ENCODE peak calls at places on chromosome 14, in six cellular contexts. E, Y, Z, D, Q and T are unnamed samples.

GRCh38 chr14:21680072-21680471 is 6.5 kb upstream of the OR4E1 start:
- DNase-seq in E (peak), Y (no peak), Z (peak), D (no peak), Q (no peak), T (no peak)

GRCh38 chr14:75240781-75241180 is 37.8 kb upstream of the FOS start:
- DNase-seq in E (no peak), Y (no peak), Z (no peak), D (no peak), Q (no peak), T (no peak)

GRCh38 chr14:89178802-89179201 is 238.2 kb downstream of the FOXN3 start:
- DNase-seq in E (peak), Y (no peak), Z (peak), D (no peak), Q (no peak), T (peak)

GRCh38 chr14:92694807-92695206 is 53.6 kb downstream of the LGMN start:
- DNase-seq in E (no peak), Y (no peak), Z (no peak), D (no peak), Q (no peak), T (no peak)

GRCh38 chr14:23123419-23123818 is 4.4 kb upstream of the CEBPE start:
- DNase-seq in E (no peak), Y (no peak), Z (no peak), D (no peak), Q (no peak), T (no peak)

GRCh38 chr14:23354990-23355389 is 2.3 kb upstream of the SLC22A17 start:
- DNase-seq in E (no peak), Y (no peak), Z (no peak), D (no peak), Q (no peak), T (no peak)

GRCh38 chr14:65234752-65235361 is 132.5 kb upstream of the MAX start:
- DNase-seq in E (no peak), Y (no peak), Z (no peak), D (no peak), Q (no peak), T (no peak)

GRCh38 chr14:99226687-99227086 is 45.3 kb downstream of the BCL11B start:
- DNase-seq in E (no peak), Y (no peak), Z (no peak), D (no peak), Q (no peak), T (no peak)

GRCh38 chr14:65237956-65238355 is 135.6 kb upstream of the MAX start:
- DNase-seq in E (no peak), Y (no peak), Z (no peak), D (no peak), Q (no peak), T (no peak)

GRCh38 chr14:57889245-57889644 is 23.4 kb upstream of the SLC35F4 start:
- DNase-seq in E (peak), Y (no peak), Z (peak), D (no peak), Q (no peak), T (no peak)

GRCh38 chr14:98951521-98952152 is 320.4 kb downstream of the BCL11B start:
- DNase-seq in E (no peak), Y (no peak), Z (no peak), D (no peak), Q (no peak), T (no peak)

GRCh38 chr14:100529561-100530031 is 57.6 kb downstream of the BEGAIN start:
- DNase-seq in E (no peak), Y (peak), Z (no peak), D (no peak), Q (no peak), T (no peak)

GRCh38 chr14:92968291-92969020 is 45.5 kb downstream of the CHGA start:
- DNase-seq in E (no peak), Y (no peak), Z (no peak), D (no peak), Q (no peak), T (no peak)

GRCh38 chr14:87874676-87875075 is 118.3 kb downstream of the GALC start:
- DNase-seq in E (no peak), Y (no peak), Z (no peak), D (no peak), Q (no peak), T (no peak)

GRCh38 chr14:37081220-37081619 is 91.2 kb downstream of the SLC25A21 start:
- DNase-seq in E (peak), Y (no peak), Z (peak), D (no peak), Q (no peak), T (no peak)

GRCh38 chr14:34051966-34052657 is 101.2 kb upstream of the EGLN3 start:
- DNase-seq in E (peak), Y (peak), Z (peak), D (no peak), Q (peak), T (no peak)

GRCh38 chr14:100341301-100342031 is 18.3 kb downstream of the SLC25A47 start:
- DNase-seq in E (peak), Y (no peak), Z (peak), D (peak), Q (peak), T (peak)

GRCh38 chr14:94403312-94403711 is 14.9 kb upstream of the SERPINA1 start:
- DNase-seq in E (no peak), Y (no peak), Z (no peak), D (no peak), Q (no peak), T (no peak)

GRCh38 chr14:60381909-60382308 is 104.0 kb downstream of the C14orf39 start:
- DNase-seq in E (no peak), Y (no peak), Z (no peak), D (no peak), Q (no peak), T (no peak)

GRCh38 chr14:39218171-39218769 is 15.4 kb upstream of the MIA2 start:
- DNase-seq in E (peak), Y (no peak), Z (peak), D (no peak), Q (peak), T (no peak)

GRCh38 chr14:100145682-100146464 is 13.6 kb downstream of the DEGS2 start:
- DNase-seq in E (no peak), Y (no peak), Z (no peak), D (no peak), Q (no peak), T (no peak)

GRCh38 chr14:79820866-79821535 is 390.3 kb downstream of the DIO2 start:
- DNase-seq in E (no peak), Y (no peak), Z (no peak), D (no peak), Q (no peak), T (no peak)

GRCh38 chr14:96246535-96246839 is 9.5 kb upstream of the BDKRB1 start:
- DNase-seq in E (peak), Y (no peak), Z (peak), D (no peak), Q (peak), T (peak)

GRCh38 chr14:105475916-105476845 is 1.6 kb downstream of the CRIP2 start:
- DNase-seq in E (no peak), Y (no peak), Z (peak), D (no peak), Q (no peak), T (no peak)

GRCh38 chr14:74065746-74066575 is 18.3 kb downstream of the ALDH6A1 start:
- DNase-seq in E (peak), Y (no peak), Z (no peak), D (no peak), Q (no peak), T (no peak)

GRCh38 chr14:81386379-81386778 is 13.7 kb downstream of the STON2 start:
- DNase-seq in E (no peak), Y (no peak), Z (no peak), D (no peak), Q (no peak), T (no peak)

GRCh38 chr14:81172881-81173280 is 47.9 kb downstream of the GTF2A1 start:
- DNase-seq in E (peak), Y (no peak), Z (no peak), D (no peak), Q (no peak), T (no peak)

GRCh38 chr14:99270491-99271287 is 1.3 kb downstream of the BCL11B start:
- DNase-seq in E (no peak), Y (peak), Z (no peak), D (no peak), Q (no peak), T (no peak)

GRCh38 chr14:64649383-64649998 is 54.7 kb upstream of the PLEKHG3 start:
- DNase-seq in E (peak), Y (no peak), Z (peak), D (no peak), Q (no peak), T (no peak)

GRCh38 chr14:101228949-101229541 is 325.5 kb upstream of the RTL1 start:
- DNase-seq in E (no peak), Y (peak), Z (no peak), D (peak), Q (peak), T (no peak)

GRCh38 chr14:104221636-104222375 is 83.4 kb downstream of the KIF26A start:
- DNase-seq in E (no peak), Y (no peak), Z (no peak), D (no peak), Q (no peak), T (no peak)

GRCh38 chr14:24013654-24014514 is 25.2 kb downstream of the DHRS4L2 start:
- DNase-seq in E (peak), Y (peak), Z (peak), D (no peak), Q (peak), T (no peak)

GRCh38 chr14:58059121-58059520 is 92.9 kb downstream of the ARMH4 start:
- DNase-seq in E (no peak), Y (no peak), Z (no peak), D (no peak), Q (no peak), T (no peak)

GRCh38 chr14:25132734-25133422 is 82.9 kb upstream of the STXBP6 start:
- DNase-seq in E (peak), Y (peak), Z (peak), D (no peak), Q (peak), T (no peak)

GRCh38 chr14:28406181-28406580 is 360.4 kb upstream of the FOXG1 start:
- DNase-seq in E (peak), Y (no peak), Z (peak), D (no peak), Q (no peak), T (no peak)

GRCh38 chr14:72851660-72852059 is 42.2 kb downstream of the DPF3 start:
- DNase-seq in E (no peak), Y (no peak), Z (no peak), D (no peak), Q (no peak), T (no peak)

GRCh38 chr14:92109490-92109889 is 3.1 kb upstream of the ATXN3 start:
- DNase-seq in E (no peak), Y (no peak), Z (no peak), D (no peak), Q (no peak), T (no peak)

GRCh38 chr14:40870252-40870651 is 736.4 kb upstream of the LRFN5 start:
- DNase-seq in E (no peak), Y (no peak), Z (no peak), D (no peak), Q (no peak), T (no peak)
- TF ChIP-seq CTCF in E (no peak), Y (no peak), Z (no peak), D (no peak), Q (no peak), T (no peak)

GRCh38 chr14:52792097-52792415 is 649 bp upstream of the GNPNAT1 start:
- DNase-seq in E (no peak), Y (no peak), Z (no peak), D (no peak), Q (no peak), T (no peak)

GRCh38 chr14:52793061-52793460 is 1.7 kb upstream of the GNPNAT1 start:
- DNase-seq in E (no peak), Y (no peak), Z (no peak), D (no peak), Q (no peak), T (no peak)

GRCh38 chr14:52790756-52791203 is 627 bp downstream of the GNPNAT1 start:
- DNase-seq in E (no peak), Y (no peak), Z (peak), D (no peak), Q (no peak), T (no peak)

GRCh38 chr14:52790011-52790755 is 1.2 kb downstream of the GNPNAT1 start:
- DNase-seq in E (no peak), Y (no peak), Z (peak), D (no peak), Q (no peak), T (no peak)

DNA sequence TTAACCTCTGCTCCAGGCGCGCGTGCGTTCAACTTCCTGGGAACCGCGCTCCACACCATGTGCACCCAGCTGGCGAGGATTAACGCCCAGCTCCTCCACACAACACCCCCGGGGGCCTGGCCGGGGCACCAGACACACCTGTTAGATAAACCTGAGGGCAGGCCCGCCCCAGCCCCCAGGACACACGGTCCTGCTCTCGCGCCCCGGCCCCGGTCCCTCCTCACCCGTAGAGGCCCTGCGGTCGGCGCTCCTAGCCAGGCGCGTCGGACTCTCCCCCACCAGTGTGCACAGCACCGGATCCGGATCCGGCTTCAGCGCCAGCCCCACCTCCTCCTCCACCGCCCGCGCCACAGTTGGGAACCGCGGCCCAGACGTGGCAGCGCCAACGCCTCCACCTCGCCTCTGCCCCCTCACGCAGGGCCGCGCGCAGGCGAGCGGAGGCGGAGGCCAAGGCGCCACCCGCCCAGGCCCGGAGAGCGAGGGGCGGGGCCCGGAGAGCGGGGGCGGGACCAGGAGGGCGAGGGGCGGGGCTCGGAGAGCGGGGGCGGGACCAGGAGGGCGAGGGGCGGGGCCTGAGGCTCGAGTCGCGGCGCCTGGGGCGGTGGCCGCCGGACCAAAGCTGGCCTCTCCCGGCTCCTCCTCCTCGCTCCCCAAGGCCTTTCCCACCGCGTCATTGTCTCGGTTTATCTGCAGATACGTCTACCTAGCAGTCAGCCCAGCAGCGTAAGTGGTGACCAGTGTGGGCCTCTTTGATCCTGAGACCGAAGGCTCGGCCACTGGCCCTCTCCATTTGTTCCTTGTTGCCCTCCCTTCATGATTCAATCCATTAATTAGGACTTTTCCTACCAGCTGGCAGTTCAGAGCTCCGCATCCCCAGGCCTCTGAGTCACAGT is at the start of gene GNPNAT1:
- DNase-seq in E (peak), Y (peak), Z (peak), D (no peak), Q (peak), T (peak)
- H3K4me3 ChIP-seq in E (peak), Y (peak), Z (peak), D (peak), Q (peak), T (peak)

DNA sequence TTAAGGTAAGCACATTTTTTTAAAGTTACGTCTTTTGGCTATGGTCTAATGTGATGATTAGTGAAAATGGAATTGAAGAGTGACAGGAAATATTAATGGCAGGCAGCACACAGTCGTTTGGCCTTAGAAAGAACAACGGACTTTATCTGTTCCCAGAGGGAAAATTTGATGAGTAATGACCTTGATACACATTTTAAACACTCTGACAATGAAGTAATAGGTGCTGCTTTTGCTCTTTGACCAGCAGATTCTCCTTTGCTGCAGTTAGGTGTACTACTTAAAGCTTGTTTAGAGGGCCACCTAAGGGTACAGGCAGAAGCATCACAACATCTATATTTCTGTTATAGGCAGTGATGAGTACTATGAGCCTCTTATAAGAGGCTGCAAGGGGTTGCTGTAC is 27.1 kb upstream of the RNU6-8 start:
- DNase-seq in E (peak), Y (no peak), Z (peak), D (no peak), Q (peak), T (no peak)
- TF ChIP-seq CTCF in E (peak), Y (no peak), Z (no peak), D (no peak), Q (peak), T (no peak)

GRCh38 chr14:103138483-103139370 is 15.5 kb downstream of the TNFAIP2 start:
- DNase-seq in E (no peak), Y (no peak), Z (no peak), D (no peak), Q (no peak), T (no peak)
- H3K4me3 ChIP-seq in E (no peak), Y (no peak), Z (no peak), D (peak), Q (no peak), T (no peak)

GRCh38 chr14:70585221-70585620 is 15.2 kb downstream of the MED6 start:
- DNase-seq in E (peak), Y (no peak), Z (no peak), D (no peak), Q (no peak), T (no peak)
- TF ChIP-seq CTCF in E (peak), Y (peak), Z (peak), D (no peak), Q (no peak), T (peak)